ENCODE peak calls at places on chromosome 1, in seven cellular contexts. One of them, this sample, is unnamed. For H3K9me3 and H3K4me1, the result is how much of the 10 kb centered on the place peaks cover.

GRCh38 chr1:19324665-19324990 is 12.5 kb downstream of the SLC66A1 start:
- DNase-seq in fibroblast of lung: no peak
- DNase-seq in tibial nerve: no peak
- DNase-seq in left lung: no peak
- DNase-seq in Panc1: no peak
- DNase-seq in upper lobe of right lung: no peak
- DNase-seq in hepatocyte: no peak
- DNase-seq in this sample: no peak

GRCh38 chr1:246597340-246597739 is 31.1 kb downstream of the CNST start:
- DNase-seq in hepatocyte: peak
- DNase-seq in fibroblast of lung: peak
- DNase-seq in Panc1: no peak
- DNase-seq in upper lobe of right lung: no peak
- DNase-seq in left lung: no peak
- DNase-seq in tibial nerve: no peak
- DNase-seq in this sample: no peak

GRCh38 chr1:84170171-84170570 is 26.1 kb downstream of the PRKACB start:
- DNase-seq in left lung: no peak
- DNase-seq in upper lobe of right lung: no peak
- DNase-seq in tibial nerve: no peak
- DNase-seq in fibroblast of lung: no peak
- DNase-seq in hepatocyte: no peak
- DNase-seq in Panc1: no peak
- DNase-seq in this sample: no peak

GRCh38 chr1:171794085-171794484 is 12.6 kb downstream of the METTL13 start:
- DNase-seq in upper lobe of right lung: no peak
- DNase-seq in hepatocyte: no peak
- DNase-seq in fibroblast of lung: peak
- DNase-seq in left lung: no peak
- DNase-seq in Panc1: peak
- DNase-seq in tibial nerve: no peak
- DNase-seq in this sample: no peak

GRCh38 chr1:45629035-45629434 is 5.2 kb upstream of the CCDC17 start:
- DNase-seq in fibroblast of lung: no peak
- DNase-seq in hepatocyte: no peak
- DNase-seq in Panc1: no peak
- DNase-seq in tibial nerve: no peak
- DNase-seq in left lung: no peak
- DNase-seq in upper lobe of right lung: no peak
- DNase-seq in this sample: no peak

GRCh38 chr1:26530898-26531598 is 1.5 kb downstream of the RPS6KA1 start:
- DNase-seq in fibroblast of lung: peak
- DNase-seq in Panc1: peak
- DNase-seq in left lung: peak
- DNase-seq in upper lobe of right lung: peak
- DNase-seq in hepatocyte: peak
- DNase-seq in tibial nerve: no peak
- DNase-seq in this sample: no peak

GRCh38 chr1:72780212-72780611 is 497.9 kb upstream of the NEGR1 start:
- DNase-seq in hepatocyte: no peak
- DNase-seq in fibroblast of lung: no peak
- DNase-seq in Panc1: no peak
- DNase-seq in left lung: no peak
- DNase-seq in upper lobe of right lung: no peak
- DNase-seq in tibial nerve: no peak
- DNase-seq in this sample: no peak

GRCh38 chr1:183780757-183781156 is 24.2 kb upstream of the RGL1 start:
- DNase-seq in Panc1: no peak
- DNase-seq in hepatocyte: no peak
- DNase-seq in tibial nerve: no peak
- DNase-seq in left lung: no peak
- DNase-seq in fibroblast of lung: no peak
- DNase-seq in upper lobe of right lung: no peak
- DNase-seq in this sample: no peak

GRCh38 chr1:173474097-173474779 is 2.9 kb upstream of the PRDX6 start:
- DNase-seq in left lung: no peak
- DNase-seq in upper lobe of right lung: no peak
- DNase-seq in tibial nerve: no peak
- DNase-seq in Panc1: no peak
- DNase-seq in hepatocyte: peak
- DNase-seq in fibroblast of lung: no peak
- DNase-seq in this sample: no peak

GRCh38 chr1:234941711-234942320 is 186.8 kb downstream of the TOMM20 start:
- DNase-seq in fibroblast of lung: peak
- DNase-seq in left lung: no peak
- DNase-seq in tibial nerve: no peak
- DNase-seq in Panc1: no peak
- DNase-seq in hepatocyte: no peak
- DNase-seq in upper lobe of right lung: no peak
- DNase-seq in this sample: no peak

GRCh38 chr1:234372011-234372757 is 1.1 kb upstream of the COA6 start:
- DNase-seq in upper lobe of right lung: no peak
- DNase-seq in hepatocyte: no peak
- DNase-seq in tibial nerve: no peak
- DNase-seq in left lung: no peak
- DNase-seq in fibroblast of lung: no peak
- DNase-seq in Panc1: no peak
- DNase-seq in this sample: no peak

GRCh38 chr1:64062941-64063581 is 140.4 kb upstream of the UBE2U start:
- DNase-seq in hepatocyte: no peak
- DNase-seq in upper lobe of right lung: no peak
- DNase-seq in left lung: no peak
- DNase-seq in fibroblast of lung: peak
- DNase-seq in tibial nerve: no peak
- DNase-seq in Panc1: no peak
- DNase-seq in this sample: no peak

GRCh38 chr1:240285541-240285940 is 193.9 kb downstream of the FMN2 start:
- DNase-seq in tibial nerve: no peak
- DNase-seq in Panc1: no peak
- DNase-seq in fibroblast of lung: peak
- DNase-seq in upper lobe of right lung: no peak
- DNase-seq in hepatocyte: no peak
- DNase-seq in left lung: no peak
- DNase-seq in this sample: no peak

DNA sequence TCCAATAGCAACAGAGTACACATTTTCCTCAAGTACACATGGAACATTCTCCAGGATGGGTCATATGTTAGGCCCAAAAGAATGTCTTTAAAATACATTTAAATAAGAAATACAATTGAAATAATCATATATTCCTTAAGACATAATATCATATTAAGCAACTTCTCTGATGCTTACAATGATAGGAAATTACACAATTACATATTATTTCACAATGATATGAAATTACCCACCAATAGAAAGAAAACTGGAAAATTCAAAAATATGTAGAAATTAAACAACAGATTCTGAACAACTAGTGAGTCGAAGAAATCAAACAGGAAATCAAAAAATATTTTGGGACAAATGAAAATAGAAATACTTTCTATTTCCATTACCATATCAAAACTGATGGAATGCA is 45.6 kb downstream of the FLVCR1 start:
- DNase-seq in fibroblast of lung: no peak
- DNase-seq in left lung: no peak
- DNase-seq in Panc1: no peak
- DNase-seq in tibial nerve: no peak
- DNase-seq in upper lobe of right lung: no peak
- DNase-seq in hepatocyte: no peak
- DNase-seq in this sample: no peak
- H3K9me3 ChIP-seq in fibroblast of lung: under half
- H3K9me3 ChIP-seq in left lung: under half
- H3K9me3 ChIP-seq in Panc1: under half
- H3K9me3 ChIP-seq in tibial nerve: under half
- H3K9me3 ChIP-seq in upper lobe of right lung: under half
- H3K9me3 ChIP-seq in hepatocyte: under half
- H3K9me3 ChIP-seq in this sample: under half

DNA sequence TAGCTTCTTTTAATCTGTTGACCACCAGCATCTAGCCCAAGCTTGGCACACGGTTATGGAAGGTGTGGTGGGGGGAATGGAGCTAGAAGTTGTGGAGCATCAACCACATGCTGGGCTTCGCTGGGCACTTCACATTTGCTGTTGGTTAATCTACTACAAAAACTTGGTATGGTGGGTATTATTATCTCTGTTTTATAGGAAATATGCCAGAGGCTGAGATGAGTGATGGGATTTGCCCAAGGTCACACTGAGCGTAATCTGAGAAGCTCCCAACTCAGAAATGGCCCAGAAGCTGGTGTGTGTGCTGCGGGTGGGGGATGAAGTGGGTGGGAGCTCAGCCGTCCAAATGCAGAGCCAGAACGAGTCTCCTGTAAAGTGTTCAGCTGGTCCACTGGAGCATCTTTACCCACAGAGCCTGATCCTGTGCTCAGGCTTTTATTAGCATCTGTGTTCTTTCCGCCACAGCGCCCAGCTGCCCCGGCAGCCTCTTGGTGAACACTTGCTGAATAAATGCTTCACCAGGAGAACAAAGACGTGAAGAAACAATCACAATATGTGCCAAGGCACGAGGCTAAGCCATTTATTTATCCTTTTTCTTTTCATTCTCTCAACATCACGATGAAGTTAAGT is 98.6 kb upstream of the JUN start:
- DNase-seq in fibroblast of lung: no peak
- DNase-seq in tibial nerve: no peak
- DNase-seq in left lung: no peak
- DNase-seq in Panc1: no peak
- DNase-seq in hepatocyte: no peak
- DNase-seq in upper lobe of right lung: no peak
- DNase-seq in this sample: no peak
- H3K4me1 ChIP-seq in fibroblast of lung: under half
- H3K4me1 ChIP-seq in tibial nerve: under half
- H3K4me1 ChIP-seq in left lung: under half
- H3K4me1 ChIP-seq in Panc1: under half
- H3K4me1 ChIP-seq in hepatocyte: under half
- H3K4me1 ChIP-seq in upper lobe of right lung: under half
- H3K4me1 ChIP-seq in this sample: under half

GRCh38 chr1:23576338-23577055 is 17.2 kb upstream of the ID3 start:
- DNase-seq in hepatocyte: no peak
- DNase-seq in Panc1: no peak
- DNase-seq in tibial nerve: no peak
- DNase-seq in left lung: no peak
- DNase-seq in upper lobe of right lung: no peak
- DNase-seq in fibroblast of lung: no peak
- DNase-seq in this sample: no peak

GRCh38 chr1:23578311-23578996 is 19.2 kb upstream of the ID3 start:
- DNase-seq in upper lobe of right lung: no peak
- DNase-seq in tibial nerve: no peak
- DNase-seq in hepatocyte: no peak
- DNase-seq in left lung: no peak
- DNase-seq in Panc1: no peak
- DNase-seq in fibroblast of lung: no peak
- DNase-seq in this sample: peak

GRCh38 chr1:23578997-23579363 is 19.7 kb upstream of the ID3 start:
- DNase-seq in upper lobe of right lung: no peak
- DNase-seq in fibroblast of lung: no peak
- DNase-seq in left lung: no peak
- DNase-seq in hepatocyte: no peak
- DNase-seq in tibial nerve: no peak
- DNase-seq in Panc1: no peak
- DNase-seq in this sample: no peak

GRCh38 chr1:23575226-23575810 is 16.0 kb upstream of the ID3 start:
- DNase-seq in Panc1: no peak
- DNase-seq in upper lobe of right lung: no peak
- DNase-seq in left lung: no peak
- DNase-seq in fibroblast of lung: no peak
- DNase-seq in hepatocyte: no peak
- DNase-seq in tibial nerve: no peak
- DNase-seq in this sample: no peak

GRCh38 chr1:23577056-23577985 is 18.0 kb upstream of the ID3 start:
- DNase-seq in left lung: no peak
- DNase-seq in hepatocyte: peak
- DNase-seq in upper lobe of right lung: no peak
- DNase-seq in Panc1: no peak
- DNase-seq in tibial nerve: no peak
- DNase-seq in fibroblast of lung: peak
- DNase-seq in this sample: peak
- H3K27ac ChIP-seq in left lung: peak
- H3K27ac ChIP-seq in hepatocyte: peak
- H3K27ac ChIP-seq in upper lobe of right lung: peak
- H3K27ac ChIP-seq in Panc1: peak
- H3K27ac ChIP-seq in tibial nerve: peak
- H3K27ac ChIP-seq in fibroblast of lung: peak
- H3K27ac ChIP-seq in this sample: peak

GRCh38 chr1:29563092-29563491 is 326.8 kb downstream of the PTPRU start:
- DNase-seq in tibial nerve: no peak
- DNase-seq in Panc1: no peak
- DNase-seq in hepatocyte: no peak
- DNase-seq in upper lobe of right lung: peak
- DNase-seq in left lung: no peak
- DNase-seq in fibroblast of lung: no peak
- DNase-seq in this sample: no peak
- H3K9me3 ChIP-seq in tibial nerve: under half
- H3K9me3 ChIP-seq in Panc1: under half
- H3K9me3 ChIP-seq in hepatocyte: under half
- H3K9me3 ChIP-seq in upper lobe of right lung: under half
- H3K9me3 ChIP-seq in left lung: half or more
- H3K9me3 ChIP-seq in fibroblast of lung: under half
- H3K9me3 ChIP-seq in this sample: under half

GRCh38 chr1:189103956-189104355 is 1373.7 kb downstream of the BRINP3 start:
- DNase-seq in tibial nerve: no peak
- DNase-seq in upper lobe of right lung: no peak
- DNase-seq in Panc1: no peak
- DNase-seq in fibroblast of lung: peak
- DNase-seq in hepatocyte: no peak
- DNase-seq in left lung: no peak
- DNase-seq in this sample: no peak
- H3K4me1 ChIP-seq in tibial nerve: under half
- H3K4me1 ChIP-seq in upper lobe of right lung: under half
- H3K4me1 ChIP-seq in Panc1: under half
- H3K4me1 ChIP-seq in fibroblast of lung: under half
- H3K4me1 ChIP-seq in hepatocyte: under half
- H3K4me1 ChIP-seq in left lung: under half
- H3K4me1 ChIP-seq in this sample: under half